ENCODE peak calls at places on chromosome 12, in ten cellular contexts. One of them, this sample, is unnamed.

GRCh38 chr12:76037130-76038105 is 5.8 kb upstream of the PHLDA1 start:
- DNase-seq in HuH-7.5: peak
- DNase-seq in endothelial cell: peak
- DNase-seq in NCI-H446 treated with DMSO at 0.1 percent for 48 hours: peak
- DNase-seq in NCI-H1105: peak
- DNase-seq in NCI-H460: peak
- DNase-seq in activated naive CD8-positive, alpha-beta T cell treated with anti-CD3 and anti-CD28 coated beads, Interleukin-2, amount 50 U/mL, for 16 hours: no peak
- DNase-seq in T-helper 17 cell: no peak
- DNase-seq in anterior cingulate cortex: no peak
- DNase-seq in CD8-positive, alpha-beta T cell: no peak
- DNase-seq in this sample: no peak

GRCh38 chr12:25924535-25925001 is 33.9 kb upstream of the RASSF8 start:
- DNase-seq in T-helper 17 cell: no peak
- DNase-seq in HuH-7.5: no peak
- DNase-seq in CD8-positive, alpha-beta T cell: no peak
- DNase-seq in NCI-H1105: no peak
- DNase-seq in NCI-H446 treated with DMSO at 0.1 percent for 48 hours: no peak
- DNase-seq in NCI-H460: no peak
- DNase-seq in activated naive CD8-positive, alpha-beta T cell treated with anti-CD3 and anti-CD28 coated beads, Interleukin-2, amount 50 U/mL, for 16 hours: no peak
- DNase-seq in endothelial cell: no peak
- DNase-seq in anterior cingulate cortex: no peak
- DNase-seq in this sample: no peak

GRCh38 chr12:106957617-106958016 is 1.9 kb downstream of the TMEM263 start:
- DNase-seq in T-helper 17 cell: no peak
- DNase-seq in NCI-H446 treated with DMSO at 0.1 percent for 48 hours: no peak
- DNase-seq in CD8-positive, alpha-beta T cell: no peak
- DNase-seq in HuH-7.5: no peak
- DNase-seq in activated naive CD8-positive, alpha-beta T cell treated with anti-CD3 and anti-CD28 coated beads, Interleukin-2, amount 50 U/mL, for 16 hours: no peak
- DNase-seq in NCI-H1105: no peak
- DNase-seq in endothelial cell: no peak
- DNase-seq in anterior cingulate cortex: no peak
- DNase-seq in NCI-H460: no peak
- DNase-seq in this sample: no peak

GRCh38 chr12:12890492-12890814 is 909 bp upstream of the GPRC5A start:
- DNase-seq in NCI-H446 treated with DMSO at 0.1 percent for 48 hours: no peak
- DNase-seq in NCI-H1105: no peak
- DNase-seq in activated naive CD8-positive, alpha-beta T cell treated with anti-CD3 and anti-CD28 coated beads, Interleukin-2, amount 50 U/mL, for 16 hours: no peak
- DNase-seq in HuH-7.5: peak
- DNase-seq in T-helper 17 cell: no peak
- DNase-seq in CD8-positive, alpha-beta T cell: no peak
- DNase-seq in NCI-H460: no peak
- DNase-seq in endothelial cell: no peak
- DNase-seq in anterior cingulate cortex: no peak
- DNase-seq in this sample: no peak

GRCh38 chr12:14880890-14881453 is 4.7 kb downstream of the MGP start:
- DNase-seq in endothelial cell: no peak
- DNase-seq in T-helper 17 cell: no peak
- DNase-seq in CD8-positive, alpha-beta T cell: no peak
- DNase-seq in NCI-H460: no peak
- DNase-seq in NCI-H446 treated with DMSO at 0.1 percent for 48 hours: no peak
- DNase-seq in HuH-7.5: no peak
- DNase-seq in activated naive CD8-positive, alpha-beta T cell treated with anti-CD3 and anti-CD28 coated beads, Interleukin-2, amount 50 U/mL, for 16 hours: no peak
- DNase-seq in anterior cingulate cortex: no peak
- DNase-seq in NCI-H1105: no peak
- DNase-seq in this sample: no peak

GRCh38 chr12:3752096-3752709 is 706 bp downstream of the CRACR2A start:
- DNase-seq in NCI-H1105: no peak
- DNase-seq in endothelial cell: peak
- DNase-seq in activated naive CD8-positive, alpha-beta T cell treated with anti-CD3 and anti-CD28 coated beads, Interleukin-2, amount 50 U/mL, for 16 hours: peak
- DNase-seq in CD8-positive, alpha-beta T cell: peak
- DNase-seq in HuH-7.5: no peak
- DNase-seq in NCI-H460: no peak
- DNase-seq in NCI-H446 treated with DMSO at 0.1 percent for 48 hours: no peak
- DNase-seq in T-helper 17 cell: peak
- DNase-seq in anterior cingulate cortex: no peak
- DNase-seq in this sample: no peak

GRCh38 chr12:67651380-67651695 is 2.8 kb downstream of the DYRK2 start:
- DNase-seq in endothelial cell: no peak
- DNase-seq in anterior cingulate cortex: no peak
- DNase-seq in NCI-H460: no peak
- DNase-seq in NCI-H1105: no peak
- DNase-seq in T-helper 17 cell: no peak
- DNase-seq in HuH-7.5: peak
- DNase-seq in NCI-H446 treated with DMSO at 0.1 percent for 48 hours: peak
- DNase-seq in activated naive CD8-positive, alpha-beta T cell treated with anti-CD3 and anti-CD28 coated beads, Interleukin-2, amount 50 U/mL, for 16 hours: no peak
- DNase-seq in CD8-positive, alpha-beta T cell: no peak
- DNase-seq in this sample: no peak

GRCh38 chr12:66269757-66270383 is 32.4 kb upstream of the HELB start:
- DNase-seq in NCI-H446 treated with DMSO at 0.1 percent for 48 hours: peak
- DNase-seq in CD8-positive, alpha-beta T cell: no peak
- DNase-seq in anterior cingulate cortex: no peak
- DNase-seq in HuH-7.5: peak
- DNase-seq in NCI-H1105: peak
- DNase-seq in T-helper 17 cell: no peak
- DNase-seq in activated naive CD8-positive, alpha-beta T cell treated with anti-CD3 and anti-CD28 coated beads, Interleukin-2, amount 50 U/mL, for 16 hours: no peak
- DNase-seq in endothelial cell: no peak
- DNase-seq in NCI-H460: peak
- DNase-seq in this sample: peak

GRCh38 chr12:1611775-1612174 is 17.3 kb upstream of the WNT5B start:
- DNase-seq in NCI-H1105: no peak
- DNase-seq in NCI-H446 treated with DMSO at 0.1 percent for 48 hours: peak
- DNase-seq in HuH-7.5: no peak
- DNase-seq in T-helper 17 cell: no peak
- DNase-seq in CD8-positive, alpha-beta T cell: no peak
- DNase-seq in NCI-H460: no peak
- DNase-seq in activated naive CD8-positive, alpha-beta T cell treated with anti-CD3 and anti-CD28 coated beads, Interleukin-2, amount 50 U/mL, for 16 hours: no peak
- DNase-seq in endothelial cell: no peak
- DNase-seq in anterior cingulate cortex: no peak
- DNase-seq in this sample: no peak

GRCh38 chr12:94103986-94104385 is 44.4 kb upstream of the PLXNC1 start:
- DNase-seq in NCI-H460: no peak
- DNase-seq in HuH-7.5: no peak
- DNase-seq in activated naive CD8-positive, alpha-beta T cell treated with anti-CD3 and anti-CD28 coated beads, Interleukin-2, amount 50 U/mL, for 16 hours: no peak
- DNase-seq in NCI-H1105: no peak
- DNase-seq in NCI-H446 treated with DMSO at 0.1 percent for 48 hours: no peak
- DNase-seq in CD8-positive, alpha-beta T cell: no peak
- DNase-seq in T-helper 17 cell: no peak
- DNase-seq in endothelial cell: no peak
- DNase-seq in anterior cingulate cortex: no peak
- DNase-seq in this sample: no peak

GRCh38 chr12:124928095-124928911 is 13.9 kb upstream of the UBC start:
- DNase-seq in activated naive CD8-positive, alpha-beta T cell treated with anti-CD3 and anti-CD28 coated beads, Interleukin-2, amount 50 U/mL, for 16 hours: no peak
- DNase-seq in NCI-H460: peak
- DNase-seq in T-helper 17 cell: no peak
- DNase-seq in NCI-H446 treated with DMSO at 0.1 percent for 48 hours: no peak
- DNase-seq in CD8-positive, alpha-beta T cell: no peak
- DNase-seq in anterior cingulate cortex: no peak
- DNase-seq in NCI-H1105: no peak
- DNase-seq in endothelial cell: peak
- DNase-seq in HuH-7.5: no peak
- DNase-seq in this sample: no peak

GRCh38 chr12:46680506-46680905 is 145.3 kb downstream of the SLC38A4 start:
- DNase-seq in CD8-positive, alpha-beta T cell: no peak
- DNase-seq in HuH-7.5: no peak
- DNase-seq in NCI-H1105: no peak
- DNase-seq in anterior cingulate cortex: no peak
- DNase-seq in NCI-H460: no peak
- DNase-seq in T-helper 17 cell: no peak
- DNase-seq in endothelial cell: no peak
- DNase-seq in activated naive CD8-positive, alpha-beta T cell treated with anti-CD3 and anti-CD28 coated beads, Interleukin-2, amount 50 U/mL, for 16 hours: no peak
- DNase-seq in NCI-H446 treated with DMSO at 0.1 percent for 48 hours: no peak
- DNase-seq in this sample: no peak

GRCh38 chr12:50922820-50923219 is 29.5 kb upstream of the HIGD1C start:
- DNase-seq in activated naive CD8-positive, alpha-beta T cell treated with anti-CD3 and anti-CD28 coated beads, Interleukin-2, amount 50 U/mL, for 16 hours: no peak
- DNase-seq in HuH-7.5: no peak
- DNase-seq in NCI-H1105: no peak
- DNase-seq in NCI-H446 treated with DMSO at 0.1 percent for 48 hours: no peak
- DNase-seq in T-helper 17 cell: no peak
- DNase-seq in anterior cingulate cortex: no peak
- DNase-seq in CD8-positive, alpha-beta T cell: no peak
- DNase-seq in endothelial cell: no peak
- DNase-seq in NCI-H460: no peak
- DNase-seq in this sample: no peak

GRCh38 chr12:48037267-48037915 is 33.1 kb upstream of the COL2A1 start:
- DNase-seq in CD8-positive, alpha-beta T cell: no peak
- DNase-seq in anterior cingulate cortex: no peak
- DNase-seq in T-helper 17 cell: no peak
- DNase-seq in NCI-H1105: no peak
- DNase-seq in NCI-H446 treated with DMSO at 0.1 percent for 48 hours: no peak
- DNase-seq in activated naive CD8-positive, alpha-beta T cell treated with anti-CD3 and anti-CD28 coated beads, Interleukin-2, amount 50 U/mL, for 16 hours: no peak
- DNase-seq in NCI-H460: no peak
- DNase-seq in endothelial cell: peak
- DNase-seq in HuH-7.5: no peak
- DNase-seq in this sample: no peak

GRCh38 chr12:31311634-31312258 is 14.2 kb downstream of the SINHCAF start:
- DNase-seq in endothelial cell: no peak
- DNase-seq in NCI-H460: no peak
- DNase-seq in activated naive CD8-positive, alpha-beta T cell treated with anti-CD3 and anti-CD28 coated beads, Interleukin-2, amount 50 U/mL, for 16 hours: no peak
- DNase-seq in NCI-H446 treated with DMSO at 0.1 percent for 48 hours: no peak
- DNase-seq in HuH-7.5: no peak
- DNase-seq in T-helper 17 cell: no peak
- DNase-seq in anterior cingulate cortex: no peak
- DNase-seq in NCI-H1105: no peak
- DNase-seq in CD8-positive, alpha-beta T cell: no peak
- DNase-seq in this sample: no peak

This sample was measured in NCI-H524 treated with DMSO at 0.1 percent for 48 hours.